ENCODE peak calls at places on chromosome 1, in five cellular contexts. One of them, this sample, is unnamed.

GRCh38 chr1:9628541-9629444 is 22.7 kb upstream of the PIK3CD start:
- DNase-seq in activated CD8-positive, alpha-beta memory T cell treated with anti-CD3 and anti-CD28 coated beads, Interleukin-2, amount 50 U/mL, for 48 hours: peak
- DNase-seq in stimulated activated CD4-positive, alpha-beta T cell treated with anti-CD3 and anti-CD28 coated beads, Interleukin-1b, Interleukin-23, amount 100 ng/mL, for 1 hour: peak
- DNase-seq in right lobe of liver: no peak
- DNase-seq in naive thymus-derived CD8-positive, alpha-beta T cell: peak
- DNase-seq in this sample: no peak

GRCh38 chr1:5430911-5431310 is 561.3 kb downstream of the NPHP4 start:
- DNase-seq in stimulated activated CD4-positive, alpha-beta T cell treated with anti-CD3 and anti-CD28 coated beads, Interleukin-1b, Interleukin-23, amount 100 ng/mL, for 1 hour: no peak
- DNase-seq in activated CD8-positive, alpha-beta memory T cell treated with anti-CD3 and anti-CD28 coated beads, Interleukin-2, amount 50 U/mL, for 48 hours: no peak
- DNase-seq in naive thymus-derived CD8-positive, alpha-beta T cell: no peak
- DNase-seq in right lobe of liver: peak
- DNase-seq in this sample: no peak

GRCh38 chr1:179230251-179230650 is 774 bp upstream of the ABL2 start:
- DNase-seq in right lobe of liver: no peak
- DNase-seq in stimulated activated CD4-positive, alpha-beta T cell treated with anti-CD3 and anti-CD28 coated beads, Interleukin-1b, Interleukin-23, amount 100 ng/mL, for 1 hour: no peak
- DNase-seq in naive thymus-derived CD8-positive, alpha-beta T cell: peak
- DNase-seq in activated CD8-positive, alpha-beta memory T cell treated with anti-CD3 and anti-CD28 coated beads, Interleukin-2, amount 50 U/mL, for 48 hours: no peak
- DNase-seq in this sample: no peak

GRCh38 chr1:179867493-179868330 is 9.9 kb downstream of the TOR1AIP2 start:
- DNase-seq in activated CD8-positive, alpha-beta memory T cell treated with anti-CD3 and anti-CD28 coated beads, Interleukin-2, amount 50 U/mL, for 48 hours: no peak
- DNase-seq in stimulated activated CD4-positive, alpha-beta T cell treated with anti-CD3 and anti-CD28 coated beads, Interleukin-1b, Interleukin-23, amount 100 ng/mL, for 1 hour: no peak
- DNase-seq in naive thymus-derived CD8-positive, alpha-beta T cell: peak
- DNase-seq in right lobe of liver: peak
- DNase-seq in this sample: no peak

GRCh38 chr1:171742577-171742922 is 685 bp upstream of the VAMP4 start:
- DNase-seq in right lobe of liver: peak
- DNase-seq in naive thymus-derived CD8-positive, alpha-beta T cell: no peak
- DNase-seq in stimulated activated CD4-positive, alpha-beta T cell treated with anti-CD3 and anti-CD28 coated beads, Interleukin-1b, Interleukin-23, amount 100 ng/mL, for 1 hour: no peak
- DNase-seq in activated CD8-positive, alpha-beta memory T cell treated with anti-CD3 and anti-CD28 coated beads, Interleukin-2, amount 50 U/mL, for 48 hours: peak
- DNase-seq in this sample: no peak

GRCh38 chr1:221708076-221708571 is 33.8 kb downstream of the DUSP10 start:
- DNase-seq in naive thymus-derived CD8-positive, alpha-beta T cell: peak
- DNase-seq in stimulated activated CD4-positive, alpha-beta T cell treated with anti-CD3 and anti-CD28 coated beads, Interleukin-1b, Interleukin-23, amount 100 ng/mL, for 1 hour: no peak
- DNase-seq in right lobe of liver: no peak
- DNase-seq in activated CD8-positive, alpha-beta memory T cell treated with anti-CD3 and anti-CD28 coated beads, Interleukin-2, amount 50 U/mL, for 48 hours: peak
- DNase-seq in this sample: no peak

GRCh38 chr1:177278626-177279390 is 108.0 kb downstream of the BRINP2 start:
- DNase-seq in naive thymus-derived CD8-positive, alpha-beta T cell: no peak
- DNase-seq in right lobe of liver: no peak
- DNase-seq in activated CD8-positive, alpha-beta memory T cell treated with anti-CD3 and anti-CD28 coated beads, Interleukin-2, amount 50 U/mL, for 48 hours: no peak
- DNase-seq in stimulated activated CD4-positive, alpha-beta T cell treated with anti-CD3 and anti-CD28 coated beads, Interleukin-1b, Interleukin-23, amount 100 ng/mL, for 1 hour: no peak
- DNase-seq in this sample: peak

GRCh38 chr1:228041316-228041715 is 34.5 kb downstream of the WNT3A start:
- DNase-seq in stimulated activated CD4-positive, alpha-beta T cell treated with anti-CD3 and anti-CD28 coated beads, Interleukin-1b, Interleukin-23, amount 100 ng/mL, for 1 hour: no peak
- DNase-seq in activated CD8-positive, alpha-beta memory T cell treated with anti-CD3 and anti-CD28 coated beads, Interleukin-2, amount 50 U/mL, for 48 hours: no peak
- DNase-seq in naive thymus-derived CD8-positive, alpha-beta T cell: no peak
- DNase-seq in right lobe of liver: no peak
- DNase-seq in this sample: no peak

GRCh38 chr1:27726173-27726793 is 522 bp downstream of the FAM76A start:
- DNase-seq in naive thymus-derived CD8-positive, alpha-beta T cell: no peak
- DNase-seq in stimulated activated CD4-positive, alpha-beta T cell treated with anti-CD3 and anti-CD28 coated beads, Interleukin-1b, Interleukin-23, amount 100 ng/mL, for 1 hour: no peak
- DNase-seq in activated CD8-positive, alpha-beta memory T cell treated with anti-CD3 and anti-CD28 coated beads, Interleukin-2, amount 50 U/mL, for 48 hours: peak
- DNase-seq in right lobe of liver: peak
- DNase-seq in this sample: no peak

GRCh38 chr1:25197235-25197930 is 34.9 kb downstream of the SYF2 start:
- DNase-seq in stimulated activated CD4-positive, alpha-beta T cell treated with anti-CD3 and anti-CD28 coated beads, Interleukin-1b, Interleukin-23, amount 100 ng/mL, for 1 hour: no peak
- DNase-seq in right lobe of liver: no peak
- DNase-seq in activated CD8-positive, alpha-beta memory T cell treated with anti-CD3 and anti-CD28 coated beads, Interleukin-2, amount 50 U/mL, for 48 hours: no peak
- DNase-seq in naive thymus-derived CD8-positive, alpha-beta T cell: no peak
- DNase-seq in this sample: no peak

GRCh38 chr1:224735159-224735558 is 119.0 kb downstream of the CNIH3 start:
- DNase-seq in stimulated activated CD4-positive, alpha-beta T cell treated with anti-CD3 and anti-CD28 coated beads, Interleukin-1b, Interleukin-23, amount 100 ng/mL, for 1 hour: no peak
- DNase-seq in right lobe of liver: no peak
- DNase-seq in naive thymus-derived CD8-positive, alpha-beta T cell: no peak
- DNase-seq in activated CD8-positive, alpha-beta memory T cell treated with anti-CD3 and anti-CD28 coated beads, Interleukin-2, amount 50 U/mL, for 48 hours: no peak
- DNase-seq in this sample: no peak

GRCh38 chr1:92444351-92444750 is 42.4 kb downstream of the GFI1 start:
- DNase-seq in right lobe of liver: no peak
- DNase-seq in naive thymus-derived CD8-positive, alpha-beta T cell: no peak
- DNase-seq in stimulated activated CD4-positive, alpha-beta T cell treated with anti-CD3 and anti-CD28 coated beads, Interleukin-1b, Interleukin-23, amount 100 ng/mL, for 1 hour: no peak
- DNase-seq in activated CD8-positive, alpha-beta memory T cell treated with anti-CD3 and anti-CD28 coated beads, Interleukin-2, amount 50 U/mL, for 48 hours: no peak
- DNase-seq in this sample: peak

GRCh38 chr1:219518168-219518905 is 94.6 kb downstream of the ZC3H11B start:
- DNase-seq in right lobe of liver: no peak
- DNase-seq in activated CD8-positive, alpha-beta memory T cell treated with anti-CD3 and anti-CD28 coated beads, Interleukin-2, amount 50 U/mL, for 48 hours: no peak
- DNase-seq in stimulated activated CD4-positive, alpha-beta T cell treated with anti-CD3 and anti-CD28 coated beads, Interleukin-1b, Interleukin-23, amount 100 ng/mL, for 1 hour: no peak
- DNase-seq in naive thymus-derived CD8-positive, alpha-beta T cell: no peak
- DNase-seq in this sample: peak

This sample was measured in kidney epithelial cell.